ENCODE peak calls at places on chromosomes 7 and 10, in eight cellular contexts. D is fibroblast of lung, K is Peyer's patch, S is tibial nerve, H is lower lobe of right lung, W is lower leg skin, E is NB4, B is HFF-Myc. U is an unnamed sample.

GRCh38 chr7:26937306-26937705 is 72.9 kb upstream of the SKAP2 start:
- DNase-seq in D (no peak), K (no peak), S (no peak), H (no peak), W (no peak), E (no peak), B (no peak), U (no peak)

GRCh38 chr10:133324198-133324792 is 12.4 kb downstream of the CALY start:
- DNase-seq in D (peak), K (peak), S (no peak), H (peak), W (no peak), E (peak), B (no peak), U (no peak)

GRCh38 chr7:100156331-100157068 is 2.0 kb downstream of the TRAPPC14 start:
- DNase-seq in D (no peak), K (no peak), S (no peak), H (no peak), W (no peak), E (peak), B (no peak), U (no peak)

GRCh38 chr7:12814107-12814506 is 126.7 kb downstream of the ARL4A start:
- DNase-seq in D (no peak), K (no peak), S (no peak), H (no peak), W (peak), E (no peak), B (no peak), U (no peak)

GRCh38 chr10:71274901-71275796 is 43.9 kb upstream of the SLC29A3 start:
- DNase-seq in D (no peak), K (no peak), S (no peak), H (no peak), W (no peak), E (no peak), B (no peak), U (no peak)

GRCh38 chr7:21461282-21461681 is 33.4 kb downstream of the SP4 start:
- DNase-seq in D (no peak), K (no peak), S (no peak), H (no peak), W (no peak), E (no peak), B (no peak), U (no peak)

GRCh38 chr10:4770766-4771553 is 55.0 kb upstream of the AKR1E2 start:
- DNase-seq in D (peak), K (no peak), S (no peak), H (no peak), W (no peak), E (peak), B (peak), U (peak)

GRCh38 chr10:5524721-5525531 is at the start of gene CALML3:
- DNase-seq in D (no peak), K (no peak), S (no peak), H (no peak), W (no peak), E (no peak), B (no peak), U (no peak)

GRCh38 chr7:7395785-7396184 is 139.9 kb downstream of the COL28A1 start:
- DNase-seq in D (no peak), K (no peak), S (no peak), H (no peak), W (no peak), E (no peak), B (no peak), U (peak)

GRCh38 chr7:32058017-32058416 is 12.2 kb downstream of the PDE1C start:
- DNase-seq in D (peak), K (no peak), S (no peak), H (no peak), W (no peak), E (no peak), B (no peak), U (no peak)

GRCh38 chr7:27225005-27225934 is 17.3 kb upstream of the EVX1 start:
- DNase-seq in D (no peak), K (no peak), S (no peak), H (no peak), W (no peak), E (no peak), B (no peak), U (no peak)

DNA sequence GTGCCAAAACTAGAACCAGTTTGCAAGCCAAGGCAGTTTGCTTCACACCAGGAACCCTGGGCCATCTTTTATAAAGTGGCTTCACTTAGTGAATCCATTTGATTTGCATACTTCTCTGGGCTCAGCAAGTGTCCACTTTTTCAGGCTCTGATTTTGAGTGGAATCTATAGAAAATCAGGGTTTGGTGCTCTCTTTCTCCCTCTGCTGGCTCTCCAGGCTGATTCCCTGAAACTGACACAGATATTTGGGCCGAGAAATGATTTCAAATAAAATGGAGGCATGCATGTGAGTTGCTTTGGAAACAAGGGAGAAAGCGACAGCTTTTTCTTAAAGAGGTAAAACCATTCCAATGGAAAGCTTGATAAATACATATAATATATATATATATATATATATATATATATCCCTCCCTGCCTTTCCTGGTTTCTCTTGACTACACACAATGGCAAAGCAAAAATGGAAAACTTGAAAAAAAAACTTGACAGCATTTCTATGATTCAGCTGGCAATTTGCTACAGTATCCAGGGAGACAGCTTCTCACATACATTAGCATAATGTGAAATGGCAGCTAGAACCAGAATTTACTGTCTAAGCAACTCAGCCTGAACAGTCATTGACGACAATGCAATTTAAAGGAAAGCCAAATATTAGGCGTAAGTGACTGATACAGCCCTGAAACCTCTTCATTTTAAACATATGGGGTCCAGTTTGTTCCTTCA is 188.4 kb downstream of the TMEM178B start:
- DNase-seq in D (no peak), K (no peak), S (no peak), H (no peak), W (no peak), E (no peak), B (no peak), U (no peak)
- TF ChIP-seq CTCF in D (peak), K (no peak), S (no peak), H (no peak), W (no peak), E (peak), B (no peak), U (peak)

GRCh38 chr7:16113058-16113457 is 308.3 kb downstream of the CRPPA start:
- DNase-seq in D (no peak), K (no peak), S (no peak), H (no peak), W (no peak), E (no peak), B (no peak), U (no peak)

GRCh38 chr7:16114071-16114470 is 307.3 kb downstream of the CRPPA start:
- DNase-seq in D (no peak), K (no peak), S (no peak), H (no peak), W (no peak), E (no peak), B (no peak), U (no peak)

GRCh38 chr7:16115374-16115773 is 306.0 kb downstream of the CRPPA start:
- DNase-seq in D (no peak), K (no peak), S (no peak), H (no peak), W (no peak), E (no peak), B (no peak), U (no peak)

DNA sequence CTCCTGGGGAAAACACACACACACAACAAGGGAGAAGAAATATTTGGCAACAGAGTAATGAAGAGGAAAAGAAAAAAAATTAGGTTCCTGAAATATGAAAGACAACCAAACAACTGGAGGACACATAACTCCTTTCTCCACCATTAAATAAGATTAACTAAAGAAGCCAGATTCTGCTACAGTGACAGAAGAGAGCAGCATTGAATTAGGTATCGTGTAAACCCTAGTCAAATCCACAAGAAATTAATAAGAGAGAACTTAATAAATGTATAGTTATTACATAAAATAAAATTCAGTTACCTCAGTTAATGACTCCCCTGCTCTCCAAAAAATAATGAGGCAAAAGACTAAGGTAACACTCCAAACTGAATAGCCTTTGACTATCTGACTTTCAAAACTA is 306.7 kb downstream of the CRPPA start:
- DNase-seq in D (peak), K (no peak), S (no peak), H (no peak), W (no peak), E (peak), B (peak), U (no peak)
- TF ChIP-seq CTCF in D (peak), K (no peak), S (no peak), H (peak), W (no peak), E (no peak), B (peak), U (peak)

GRCh38 chr10:69863580-69863979 is 61.9 kb downstream of the COL13A1 start:
- DNase-seq in D (peak), K (no peak), S (no peak), H (no peak), W (no peak), E (no peak), B (no peak), U (no peak)

GRCh38 chr10:69860290-69860689 is 58.6 kb downstream of the COL13A1 start:
- DNase-seq in D (no peak), K (no peak), S (no peak), H (no peak), W (no peak), E (no peak), B (no peak), U (no peak)

GRCh38 chr10:69862882-69863530 is 61.3 kb downstream of the COL13A1 start:
- DNase-seq in D (no peak), K (no peak), S (no peak), H (no peak), W (no peak), E (no peak), B (no peak), U (no peak)

GRCh38 chr10:69864321-69864720 is 62.6 kb downstream of the COL13A1 start:
- DNase-seq in D (peak), K (no peak), S (no peak), H (no peak), W (no peak), E (no peak), B (no peak), U (no peak)

DNA sequence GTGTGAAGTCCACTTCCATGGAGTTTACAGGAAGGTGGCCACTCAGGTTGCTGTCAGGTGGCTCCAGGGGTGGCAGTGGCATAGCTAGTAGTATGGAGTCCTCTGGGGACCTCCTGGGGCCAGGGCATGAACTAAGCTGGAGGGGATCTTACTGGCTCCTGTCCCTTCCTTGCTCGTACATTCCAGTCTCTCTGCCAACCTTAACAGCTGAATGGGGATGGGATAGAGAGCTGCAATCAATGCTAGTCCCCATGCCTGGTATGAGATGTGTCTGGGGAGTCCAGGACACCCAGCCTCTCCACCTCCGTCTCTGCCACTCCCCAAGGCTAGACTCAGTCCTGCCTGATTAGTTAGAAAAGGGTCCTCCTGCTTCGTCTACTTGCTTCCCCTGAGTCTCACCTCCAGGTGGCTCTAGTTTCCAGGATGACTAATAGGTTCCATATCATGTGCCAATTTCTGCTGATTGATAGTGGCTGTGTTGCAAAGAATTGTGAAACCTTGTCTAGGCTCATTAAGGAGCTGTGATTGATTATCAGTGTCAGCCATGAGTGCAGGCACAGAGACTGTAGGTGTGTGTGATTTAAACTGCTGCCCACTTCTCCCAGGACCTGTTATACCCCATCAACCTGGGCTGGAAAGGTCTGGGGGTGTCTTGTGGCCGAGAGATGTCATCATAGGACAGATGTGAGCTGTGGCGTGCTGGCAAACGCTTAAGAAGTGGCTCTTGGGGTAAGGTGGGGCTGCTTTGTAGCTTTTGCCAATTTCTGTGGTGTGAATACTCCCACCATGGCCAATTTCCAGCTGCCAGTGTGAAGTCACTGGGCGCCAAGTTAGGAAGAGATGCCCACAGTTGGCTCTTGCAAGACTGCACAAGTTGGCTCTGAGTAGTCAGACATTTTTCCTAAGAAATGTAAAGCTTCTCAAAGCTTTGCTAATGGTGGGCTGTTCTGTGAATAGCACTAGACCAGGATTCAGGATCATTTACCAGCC is 59.8 kb downstream of the COL13A1 start:
- DNase-seq in D (peak), K (no peak), S (peak), H (no peak), W (no peak), E (peak), B (peak), U (peak)
- TF ChIP-seq CTCF in D (peak), K (no peak), S (no peak), H (no peak), W (no peak), E (peak), B (no peak), U (peak)

GRCh38 chr10:79608505-79609375 is 2.0 kb upstream of the SFTPA1 start:
- DNase-seq in D (peak), K (no peak), S (peak), H (no peak), W (no peak), E (peak), B (no peak), U (no peak)
- TF ChIP-seq CTCF in D (peak), K (no peak), S (peak), H (peak), W (no peak), E (peak), B (peak), U (peak)

GRCh38 chr7:131844380-131844779 is 288.0 kb upstream of the PODXL start:
- DNase-seq in D (no peak), K (no peak), S (no peak), H (no peak), W (no peak), E (no peak), B (no peak), U (no peak)
- TF ChIP-seq CTCF in D (no peak), K (no peak), S (no peak), H (no peak), W (no peak), E (no peak), B (no peak), U (peak)